ENCODE peak calls at places on chromosomes 13 and 19, in eight cellular contexts. I is CD4-positive, alpha-beta memory T cell; E is cardiac muscle cell; L is ACHN; J is fibroblast of lung; D is fibroblast of the conjunctiva; K is GM03348; W is T-cell. N is an unnamed sample.

GRCh38 chr13:110465696-110466095 is 95.8 kb downstream of the RAB20 start:
- DNase-seq in I (no peak), E (no peak), L (no peak), J (no peak), D (no peak), K (no peak), W (no peak), N (no peak)

GRCh38 chr13:109646423-109646822 is 140.0 kb downstream of the IRS2 start:
- DNase-seq in I (no peak), E (no peak), L (no peak), J (no peak), D (no peak), K (no peak), W (no peak), N (no peak)

GRCh38 chr19:41999071-41999877 is 5.2 kb upstream of the ATP1A3 start:
- DNase-seq in I (no peak), E (peak), L (no peak), J (no peak), D (no peak), K (no peak), W (no peak), N (no peak)

GRCh38 chr13:66102864-66103263 is 1127.3 kb downstream of the PCDH9 start:
- DNase-seq in I (no peak), E (no peak), L (no peak), J (no peak), D (no peak), K (peak), W (no peak), N (no peak)

GRCh38 chr19:41871573-41872383 is 5.3 kb upstream of the CD79A start:
- DNase-seq in I (peak), E (no peak), L (no peak), J (no peak), D (no peak), K (no peak), W (peak), N (no peak)

GRCh38 chr19:10327793-10328192 is 5.5 kb downstream of the RAVER1 start:
- DNase-seq in I (no peak), E (no peak), L (no peak), J (no peak), D (no peak), K (no peak), W (no peak), N (no peak)

GRCh38 chr19:30226464-30227070 is 145.6 kb upstream of the ZNF536 start:
- DNase-seq in I (no peak), E (no peak), L (no peak), J (no peak), D (no peak), K (peak), W (no peak), N (no peak)

GRCh38 chr19:1566392-1567115 is 1.6 kb downstream of the MEX3D start:
- DNase-seq in I (no peak), E (peak), L (peak), J (peak), D (peak), K (peak), W (no peak), N (peak)

GRCh38 chr19:42228640-42229039 is 8.5 kb downstream of the ZNF526 start:
- DNase-seq in I (no peak), E (no peak), L (no peak), J (no peak), D (no peak), K (no peak), W (no peak), N (no peak)

GRCh38 chr19:41434450-41434849 is 5.3 kb downstream of the DMAC2 start:
- DNase-seq in I (no peak), E (no peak), L (no peak), J (no peak), D (no peak), K (no peak), W (no peak), N (no peak)

GRCh38 chr19:15702590-15702930 is 25.3 kb upstream of the OR10H2 start:
- DNase-seq in I (no peak), E (no peak), L (no peak), J (peak), D (no peak), K (no peak), W (no peak), N (peak)

GRCh38 chr19:17706750-17707181 is 12.5 kb upstream of the MAP1S start:
- DNase-seq in I (no peak), E (peak), L (no peak), J (peak), D (no peak), K (peak), W (no peak), N (no peak)

GRCh38 chr13:23159205-23159586 is 21.6 kb upstream of the SGCG start:
- DNase-seq in I (no peak), E (peak), L (peak), J (peak), D (peak), K (peak), W (no peak), N (peak)

GRCh38 chr13:109924376-109924775 is 138.0 kb upstream of the IRS2 start:
- DNase-seq in I (no peak), E (no peak), L (no peak), J (no peak), D (no peak), K (no peak), W (no peak), N (no peak)

GRCh38 chr19:35977446-35978222 is 17.4 kb upstream of the SDHAF1 start:
- DNase-seq in I (no peak), E (no peak), L (peak), J (no peak), D (no peak), K (no peak), W (no peak), N (no peak)

GRCh38 chr19:3471954-3472655 is 8.2 kb downstream of the SMIM24 start:
- DNase-seq in I (no peak), E (peak), L (peak), J (peak), D (no peak), K (peak), W (no peak), N (no peak)

GRCh38 chr19:35633727-35634440 is 5.0 kb downstream of the RBM42 start:
- DNase-seq in I (no peak), E (no peak), L (no peak), J (no peak), D (no peak), K (no peak), W (no peak), N (no peak)